ENCODE peak calls at places on chromosomes 5 and 9, in five cellular contexts. G is HEK293T, C is NT2/D1, B is GM12878, N is HepG2. U is an unnamed sample.

GRCh38 chr9:98558575-98558974 is 150.2 kb downstream of the GABBR2 start:
- DNase-seq in G (no peak), C (no peak), N (no peak), B (no peak), U (no peak)

GRCh38 chr9:846852-847251 is 5.4 kb downstream of the DMRT1 start:
- DNase-seq in C (no peak), N (no peak), B (no peak), G (no peak), U (peak; percentile 47)

GRCh38 chr5:148206620-148207019 is 3.8 kb downstream of the SPINK6 start:
- DNase-seq in B (no peak), N (no peak), C (no peak), G (no peak), U (no peak)

GRCh38 chr5:79418276-79418675 is 95.7 kb downstream of the HOMER1 start:
- DNase-seq in B (no peak), C (no peak), G (no peak), N (no peak), U (no peak)

GRCh38 chr5:140725799-140726471 is 25.7 kb downstream of the ZMAT2 start:
- DNase-seq in N (peak; percentile 92), C (peak; percentile 76), B (peak; percentile 81), G (peak; percentile 69), U (peak; percentile 80)

GRCh38 chr5:134345996-134346395 is 21.0 kb downstream of the CDKL3 start:
- DNase-seq in B (no peak), N (no peak), C (no peak), G (no peak), U (no peak)

GRCh38 chr5:145689235-145689634 is 145.9 kb downstream of the PRELID2 start:
- DNase-seq in N (no peak), G (no peak), B (peak; percentile 36), C (no peak), U (no peak)

GRCh38 chr5:87009146-87009545 is 258.5 kb upstream of the RASA1 start:
- DNase-seq in B (no peak), C (no peak), N (no peak), G (no peak), U (no peak)

GRCh38 chr9:109250771-109251079 is 70.1 kb downstream of the EPB41L4B start:
- DNase-seq in G (no peak), N (no peak), B (no peak), C (no peak), U (no peak)

GRCh38 chr9:77881111-77881510 is 150.5 kb downstream of the GNAQ start:
- DNase-seq in C (no peak), B (no peak), G (no peak), N (no peak), U (no peak)

GRCh38 chr9:112074250-112075008 is 100.7 kb downstream of the SUSD1 start:
- DNase-seq in C (no peak), G (peak; percentile 59), N (peak; percentile 40), B (peak; percentile 84), U (peak; percentile 64)

GRCh38 chr5:171825046-171825445 is 39.4 kb downstream of the SMIM23 start:
- DNase-seq in G (no peak), B (no peak), N (no peak), C (no peak), U (no peak)

GRCh38 chr9:127739614-127740322 is 4.7 kb upstream of the TOR2A start:
- DNase-seq in G (no peak), N (no peak), C (no peak), B (no peak), U (no peak)

GRCh38 chr9:38183994-38184568 is 115.1 kb upstream of the SHB start:
- DNase-seq in G (no peak), B (no peak), C (no peak), N (no peak), U (no peak)

GRCh38 chr9:137579259-137579604 is 507 bp upstream of the DPH7 start:
- DNase-seq in C (no peak), B (no peak), G (no peak), N (no peak), U (no peak)

GRCh38 chr5:173736923-173737412 is 120.5 kb upstream of the BOD1 start:
- DNase-seq in N (peak; percentile 32), G (no peak), B (peak; percentile 76), C (no peak), U (no peak)

GRCh38 chr5:12392246-12392645 is 488.0 kb upstream of the CTNND2 start:
- DNase-seq in B (no peak), G (no peak), C (no peak), N (no peak), U (no peak)

GRCh38 chr9:16138961-16139441 is 586.2 kb downstream of the CCDC171 start:
- DNase-seq in N (no peak), G (no peak), B (no peak), C (no peak), U (no peak)

GRCh38 chr5:174737335-174737734 is 13.0 kb downstream of the MSX2 start:
- DNase-seq in G (no peak), N (no peak), C (no peak), B (no peak), U (no peak)

GRCh38 chr9:98129451-98129881 is 10.4 kb upstream of the TRIM14 start:
- DNase-seq in C (no peak), B (no peak), N (no peak), G (no peak), U (no peak)

GRCh38 chr9:132071847-132072507 is 7.7 kb downstream of the MED27 start:
- DNase-seq in N (no peak), G (no peak), B (no peak), C (no peak), U (no peak)

GRCh38 chr5:107985144-107985543 is 314.4 kb upstream of the EFNA5 start:
- DNase-seq in G (no peak), C (no peak), N (no peak), B (no peak), U (no peak)

GRCh38 chr9:93860694-93861658 is 94.2 kb downstream of the BARX1 start:
- DNase-seq in N (no peak), G (no peak), C (no peak), B (no peak), U (no peak)

GRCh38 chr9:128215491-128216404 is 12.6 kb downstream of the DNM1 start:
- DNase-seq in N (peak; percentile 36), C (no peak), G (no peak), B (no peak), U (no peak)

GRCh38 chr5:141298376-141298775 is 5.5 kb downstream of the SLC25A2 start:
- DNase-seq in C (no peak), B (no peak), N (no peak), G (no peak), U (no peak)

GRCh38 chr5:126947146-126948010 is 83.0 kb downstream of the MARCHF3 start:
- DNase-seq in C (peak; percentile 1), N (no peak), B (no peak), G (no peak), U (no peak)

GRCh38 chr9:127684576-127684975 is 22.2 kb upstream of the CFAP157 start:
- DNase-seq in G (no peak), C (no peak), N (no peak), B (no peak), U (no peak)

GRCh38 chr5:175467983-175468698 is 10.2 kb upstream of the SFXN1 start:
- DNase-seq in N (peak; percentile 83), G (no peak), C (no peak), B (no peak), U (no peak)

GRCh38 chr5:17463653-17464052 is 34.4 kb upstream of the TAF11L2 start:
- DNase-seq in G (no peak), B (no peak), N (no peak), C (peak; percentile 20), U (no peak)

GRCh38 chr9:93818795-93819472 is 136.2 kb downstream of the BARX1 start:
- DNase-seq in G (peak; percentile 3), C (no peak), N (no peak), B (no peak), U (no peak)

GRCh38 chr9:128091571-128091970 is 23.5 kb downstream of the SLC25A25 start:
- DNase-seq in B (no peak), N (no peak), G (no peak), C (no peak), U (no peak)

GRCh38 chr9:81986051-81986450 is 2.5 kb upstream of the SPATA31D1 start:
- DNase-seq in N (no peak), C (no peak), G (no peak), B (no peak), U (no peak)

GRCh38 chr5:163696270-163696887 is 191.0 kb downstream of the MAT2B start:
- DNase-seq in G (peak; percentile 61), B (peak; percentile 8), N (peak; percentile 38), C (peak; percentile 38), U (peak; percentile 56)

GRCh38 chr9:129626079-129626943 is at the start of gene NTMT1:
- DNase-seq in C (no peak), N (peak; percentile 77), B (peak; percentile 39), G (peak; percentile 90), U (no peak)

GRCh38 chr9:133837644-133838597 is 99.8 kb upstream of the SARDH start:
- DNase-seq in B (no peak), N (no peak), G (no peak), C (no peak), U (no peak)
- TF ChIP-seq SUZ12 in B (no peak), N (no peak), G (no peak), C (no peak), U (no peak)

GRCh38 chr5:138132543-138132942 is 6.7 kb downstream of the NME5 start:
- DNase-seq in C (no peak), N (no peak), G (no peak), B (no peak), U (no peak)
- TF ChIP-seq SUZ12 in C (no peak), N (no peak), G (no peak), B (no peak), U (no peak)

GRCh38 chr5:113169720-113170119 is 193.1 kb downstream of the DCP2 start:
- DNase-seq in N (no peak), B (no peak), G (no peak), C (no peak), U (no peak)

GRCh38 chr5:113166285-113166684 is 189.7 kb downstream of the DCP2 start:
- DNase-seq in N (no peak), B (no peak), G (no peak), C (no peak), U (no peak)

GRCh38 chr5:113170707-113171106 is 194.1 kb downstream of the DCP2 start:
- DNase-seq in C (no peak), N (no peak), B (no peak), G (no peak), U (no peak)

GRCh38 chr5:113166710-113167366 is 190.2 kb downstream of the DCP2 start:
- DNase-seq in C (no peak), N (peak; percentile 6), G (no peak), B (no peak), U (no peak)

GRCh38 chr5:113167985-113168384 is 191.4 kb downstream of the DCP2 start:
- DNase-seq in C (no peak), G (no peak), B (no peak), N (no peak), U (no peak)
- TF ChIP-seq SUZ12 in C (no peak), G (no peak), B (no peak), N (no peak), U (no peak)

DNA sequence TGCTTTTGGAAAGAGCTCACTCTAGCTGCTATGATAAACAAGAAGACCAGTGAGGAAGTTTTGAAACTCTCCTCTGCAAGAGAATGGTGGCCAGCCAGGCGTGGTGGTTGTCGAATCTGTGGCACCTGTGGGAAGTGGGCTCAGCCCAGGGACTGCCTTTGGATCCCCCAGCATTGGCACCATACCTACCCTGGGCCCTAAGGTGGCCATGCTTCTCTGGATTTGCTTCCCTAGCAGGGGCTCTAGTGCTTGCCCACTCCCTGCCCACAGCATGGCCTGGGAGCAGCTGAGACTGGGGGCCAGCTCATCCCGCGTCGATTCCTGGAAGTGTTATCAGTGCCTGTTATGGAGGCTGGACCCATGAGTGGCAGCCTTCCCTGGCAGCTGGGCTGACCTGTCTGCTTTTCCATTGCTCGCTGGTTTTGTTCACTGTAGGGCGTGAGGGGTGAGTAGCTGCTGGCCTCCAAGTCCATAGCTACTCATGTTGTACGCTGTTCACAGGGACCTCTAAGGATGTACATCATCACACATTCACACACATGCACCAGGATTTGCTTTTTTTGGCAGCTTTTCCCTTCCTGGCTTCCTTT is 2.3 kb downstream of the SLC22A4 start:
- DNase-seq in B (no peak), N (no peak), C (no peak), G (no peak), U (no peak)
- TF ChIP-seq SUZ12 in B (no peak), N (no peak), C (no peak), G (no peak), U (no peak)

U was measured in H1.